ENCODE peak calls at places on chromosomes 11 and 22, in five cellular contexts. One of them, this sample, is unnamed.

GRCh38 chr22:35150163-35151107 is 84.5 kb downstream of the ISX start:
- DNase-seq in stimulated activated CD8-positive, alpha-beta memory T cell treated with anti-CD3 and anti-CD28 coated beads, Interleukin-15, amount 100 ng/mL, for 1 hour: peak
- DNase-seq in BE2C: peak
- DNase-seq in activated T-cell treated with anti-CD3 and anti-CD28 coated beads, Interleukin-2, amount 50 U/mL, for 72 hours: peak
- DNase-seq in GM18507: no peak
- DNase-seq in this sample: peak

GRCh38 chr11:9600651-9601040 is 27.2 kb downstream of the WEE1 start:
- DNase-seq in activated T-cell treated with anti-CD3 and anti-CD28 coated beads, Interleukin-2, amount 50 U/mL, for 72 hours: no peak
- DNase-seq in BE2C: no peak
- DNase-seq in stimulated activated CD8-positive, alpha-beta memory T cell treated with anti-CD3 and anti-CD28 coated beads, Interleukin-15, amount 100 ng/mL, for 1 hour: no peak
- DNase-seq in GM18507: no peak
- DNase-seq in this sample: peak

GRCh38 chr11:2527621-2528291 is 82.9 kb downstream of the KCNQ1 start:
- DNase-seq in GM18507: no peak
- DNase-seq in activated T-cell treated with anti-CD3 and anti-CD28 coated beads, Interleukin-2, amount 50 U/mL, for 72 hours: no peak
- DNase-seq in stimulated activated CD8-positive, alpha-beta memory T cell treated with anti-CD3 and anti-CD28 coated beads, Interleukin-15, amount 100 ng/mL, for 1 hour: no peak
- DNase-seq in BE2C: peak
- DNase-seq in this sample: no peak

GRCh38 chr11:61295596-61295926 is 445 bp upstream of the VWCE start:
- DNase-seq in activated T-cell treated with anti-CD3 and anti-CD28 coated beads, Interleukin-2, amount 50 U/mL, for 72 hours: no peak
- DNase-seq in GM18507: no peak
- DNase-seq in stimulated activated CD8-positive, alpha-beta memory T cell treated with anti-CD3 and anti-CD28 coated beads, Interleukin-15, amount 100 ng/mL, for 1 hour: no peak
- DNase-seq in BE2C: no peak
- DNase-seq in this sample: no peak

GRCh38 chr11:68264244-68264643 is 7.5 kb downstream of the C11orf24 start:
- DNase-seq in stimulated activated CD8-positive, alpha-beta memory T cell treated with anti-CD3 and anti-CD28 coated beads, Interleukin-15, amount 100 ng/mL, for 1 hour: no peak
- DNase-seq in GM18507: no peak
- DNase-seq in BE2C: no peak
- DNase-seq in activated T-cell treated with anti-CD3 and anti-CD28 coated beads, Interleukin-2, amount 50 U/mL, for 72 hours: no peak
- DNase-seq in this sample: no peak

GRCh38 chr22:25514436-25514835 is 50.0 kb upstream of the GRK3 start:
- DNase-seq in activated T-cell treated with anti-CD3 and anti-CD28 coated beads, Interleukin-2, amount 50 U/mL, for 72 hours: no peak
- DNase-seq in GM18507: no peak
- DNase-seq in stimulated activated CD8-positive, alpha-beta memory T cell treated with anti-CD3 and anti-CD28 coated beads, Interleukin-15, amount 100 ng/mL, for 1 hour: no peak
- DNase-seq in BE2C: no peak
- DNase-seq in this sample: peak

GRCh38 chr11:89495951-89496350 is 4.8 kb upstream of the NOX4 start:
- DNase-seq in stimulated activated CD8-positive, alpha-beta memory T cell treated with anti-CD3 and anti-CD28 coated beads, Interleukin-15, amount 100 ng/mL, for 1 hour: no peak
- DNase-seq in BE2C: no peak
- DNase-seq in activated T-cell treated with anti-CD3 and anti-CD28 coated beads, Interleukin-2, amount 50 U/mL, for 72 hours: no peak
- DNase-seq in GM18507: no peak
- DNase-seq in this sample: peak

GRCh38 chr11:107197932-107198331 is 179.7 kb upstream of the GUCY1A2 start:
- DNase-seq in activated T-cell treated with anti-CD3 and anti-CD28 coated beads, Interleukin-2, amount 50 U/mL, for 72 hours: no peak
- DNase-seq in BE2C: no peak
- DNase-seq in stimulated activated CD8-positive, alpha-beta memory T cell treated with anti-CD3 and anti-CD28 coated beads, Interleukin-15, amount 100 ng/mL, for 1 hour: no peak
- DNase-seq in GM18507: no peak
- DNase-seq in this sample: no peak

This sample was measured in IMR-90.